ENCODE peak calls at places on chromosomes 13 and 19, in seven cellular contexts. One of them, this sample, is unnamed.

GRCh38 chr19:46350758-46351159 is 3.9 kb downstream of the PPP5C start:
- DNase-seq in stimulated activated CD4-positive, alpha-beta T cell treated with anti-CD3 and anti-CD28 coated beads, Interleukin-2, amount 100 ng/mL, for 24 hours: peak
- DNase-seq in activated CD4-positive, alpha-beta T cell treated with anti-CD3 and anti-CD28 coated beads, Interleukin-2, amount 10 ng/mL, durations not matched to agents 7 days and 5 days: peak
- DNase-seq in thyroid gland: no peak
- DNase-seq in activated CD8-positive, alpha-beta memory T cell treated with anti-CD3 and anti-CD28 coated beads, Interleukin-2, amount 10 ng/mL, durations not matched to agents 7 days and 5 days: peak
- DNase-seq in T-helper 2 cell treated with Interferon-gamma antibody and Interleukin-4, amounts not matched to agents 5 μg/mL and 100 μg/mL, for 36 hours: no peak
- DNase-seq in astrocyte of the spinal cord: no peak
- DNase-seq in this sample: no peak

GRCh38 chr19:3699071-3699740 is 1.1 kb downstream of the PIP5K1C start:
- DNase-seq in stimulated activated CD4-positive, alpha-beta T cell treated with anti-CD3 and anti-CD28 coated beads, Interleukin-2, amount 100 ng/mL, for 24 hours: no peak
- DNase-seq in activated CD4-positive, alpha-beta T cell treated with anti-CD3 and anti-CD28 coated beads, Interleukin-2, amount 10 ng/mL, durations not matched to agents 7 days and 5 days: peak
- DNase-seq in astrocyte of the spinal cord: peak
- DNase-seq in T-helper 2 cell treated with Interferon-gamma antibody and Interleukin-4, amounts not matched to agents 5 μg/mL and 100 μg/mL, for 36 hours: no peak
- DNase-seq in activated CD8-positive, alpha-beta memory T cell treated with anti-CD3 and anti-CD28 coated beads, Interleukin-2, amount 10 ng/mL, durations not matched to agents 7 days and 5 days: peak
- DNase-seq in thyroid gland: peak
- DNase-seq in this sample: no peak

GRCh38 chr19:16621165-16621800 is 6.7 kb downstream of the MED26 start:
- DNase-seq in T-helper 2 cell treated with Interferon-gamma antibody and Interleukin-4, amounts not matched to agents 5 μg/mL and 100 μg/mL, for 36 hours: no peak
- DNase-seq in thyroid gland: no peak
- DNase-seq in astrocyte of the spinal cord: no peak
- DNase-seq in stimulated activated CD4-positive, alpha-beta T cell treated with anti-CD3 and anti-CD28 coated beads, Interleukin-2, amount 100 ng/mL, for 24 hours: no peak
- DNase-seq in activated CD4-positive, alpha-beta T cell treated with anti-CD3 and anti-CD28 coated beads, Interleukin-2, amount 10 ng/mL, durations not matched to agents 7 days and 5 days: no peak
- DNase-seq in activated CD8-positive, alpha-beta memory T cell treated with anti-CD3 and anti-CD28 coated beads, Interleukin-2, amount 10 ng/mL, durations not matched to agents 7 days and 5 days: no peak
- DNase-seq in this sample: no peak

GRCh38 chr13:100434010-100434763 is 154.4 kb downstream of the GGACT start:
- DNase-seq in astrocyte of the spinal cord: peak
- DNase-seq in T-helper 2 cell treated with Interferon-gamma antibody and Interleukin-4, amounts not matched to agents 5 μg/mL and 100 μg/mL, for 36 hours: peak
- DNase-seq in activated CD4-positive, alpha-beta T cell treated with anti-CD3 and anti-CD28 coated beads, Interleukin-2, amount 10 ng/mL, durations not matched to agents 7 days and 5 days: no peak
- DNase-seq in stimulated activated CD4-positive, alpha-beta T cell treated with anti-CD3 and anti-CD28 coated beads, Interleukin-2, amount 100 ng/mL, for 24 hours: no peak
- DNase-seq in activated CD8-positive, alpha-beta memory T cell treated with anti-CD3 and anti-CD28 coated beads, Interleukin-2, amount 10 ng/mL, durations not matched to agents 7 days and 5 days: peak
- DNase-seq in thyroid gland: no peak
- DNase-seq in this sample: no peak

GRCh38 chr13:93685900-93686299 is 459.3 kb downstream of the GPC6 start:
- DNase-seq in astrocyte of the spinal cord: no peak
- DNase-seq in activated CD8-positive, alpha-beta memory T cell treated with anti-CD3 and anti-CD28 coated beads, Interleukin-2, amount 10 ng/mL, durations not matched to agents 7 days and 5 days: no peak
- DNase-seq in activated CD4-positive, alpha-beta T cell treated with anti-CD3 and anti-CD28 coated beads, Interleukin-2, amount 10 ng/mL, durations not matched to agents 7 days and 5 days: no peak
- DNase-seq in T-helper 2 cell treated with Interferon-gamma antibody and Interleukin-4, amounts not matched to agents 5 μg/mL and 100 μg/mL, for 36 hours: no peak
- DNase-seq in stimulated activated CD4-positive, alpha-beta T cell treated with anti-CD3 and anti-CD28 coated beads, Interleukin-2, amount 100 ng/mL, for 24 hours: no peak
- DNase-seq in thyroid gland: no peak
- DNase-seq in this sample: no peak

GRCh38 chr13:44679602-44680001 is 103.5 kb upstream of the TSC22D1 start:
- DNase-seq in activated CD4-positive, alpha-beta T cell treated with anti-CD3 and anti-CD28 coated beads, Interleukin-2, amount 10 ng/mL, durations not matched to agents 7 days and 5 days: no peak
- DNase-seq in activated CD8-positive, alpha-beta memory T cell treated with anti-CD3 and anti-CD28 coated beads, Interleukin-2, amount 10 ng/mL, durations not matched to agents 7 days and 5 days: no peak
- DNase-seq in thyroid gland: no peak
- DNase-seq in T-helper 2 cell treated with Interferon-gamma antibody and Interleukin-4, amounts not matched to agents 5 μg/mL and 100 μg/mL, for 36 hours: no peak
- DNase-seq in stimulated activated CD4-positive, alpha-beta T cell treated with anti-CD3 and anti-CD28 coated beads, Interleukin-2, amount 100 ng/mL, for 24 hours: no peak
- DNase-seq in astrocyte of the spinal cord: no peak
- DNase-seq in this sample: no peak

GRCh38 chr19:392375-392970 is 16.5 kb downstream of the C2CD4C start:
- DNase-seq in activated CD8-positive, alpha-beta memory T cell treated with anti-CD3 and anti-CD28 coated beads, Interleukin-2, amount 10 ng/mL, durations not matched to agents 7 days and 5 days: no peak
- DNase-seq in astrocyte of the spinal cord: no peak
- DNase-seq in activated CD4-positive, alpha-beta T cell treated with anti-CD3 and anti-CD28 coated beads, Interleukin-2, amount 10 ng/mL, durations not matched to agents 7 days and 5 days: no peak
- DNase-seq in stimulated activated CD4-positive, alpha-beta T cell treated with anti-CD3 and anti-CD28 coated beads, Interleukin-2, amount 100 ng/mL, for 24 hours: no peak
- DNase-seq in T-helper 2 cell treated with Interferon-gamma antibody and Interleukin-4, amounts not matched to agents 5 μg/mL and 100 μg/mL, for 36 hours: no peak
- DNase-seq in thyroid gland: peak
- DNase-seq in this sample: no peak

GRCh38 chr13:51729853-51730553 is 74.0 kb downstream of the DHRS12 start:
- DNase-seq in stimulated activated CD4-positive, alpha-beta T cell treated with anti-CD3 and anti-CD28 coated beads, Interleukin-2, amount 100 ng/mL, for 24 hours: peak
- DNase-seq in thyroid gland: no peak
- DNase-seq in T-helper 2 cell treated with Interferon-gamma antibody and Interleukin-4, amounts not matched to agents 5 μg/mL and 100 μg/mL, for 36 hours: peak
- DNase-seq in astrocyte of the spinal cord: peak
- DNase-seq in activated CD4-positive, alpha-beta T cell treated with anti-CD3 and anti-CD28 coated beads, Interleukin-2, amount 10 ng/mL, durations not matched to agents 7 days and 5 days: no peak
- DNase-seq in activated CD8-positive, alpha-beta memory T cell treated with anti-CD3 and anti-CD28 coated beads, Interleukin-2, amount 10 ng/mL, durations not matched to agents 7 days and 5 days: peak
- DNase-seq in this sample: no peak

GRCh38 chr19:658916-659839 is 3.8 kb downstream of the RNF126 start:
- DNase-seq in stimulated activated CD4-positive, alpha-beta T cell treated with anti-CD3 and anti-CD28 coated beads, Interleukin-2, amount 100 ng/mL, for 24 hours: peak
- DNase-seq in thyroid gland: no peak
- DNase-seq in activated CD8-positive, alpha-beta memory T cell treated with anti-CD3 and anti-CD28 coated beads, Interleukin-2, amount 10 ng/mL, durations not matched to agents 7 days and 5 days: no peak
- DNase-seq in T-helper 2 cell treated with Interferon-gamma antibody and Interleukin-4, amounts not matched to agents 5 μg/mL and 100 μg/mL, for 36 hours: no peak
- DNase-seq in activated CD4-positive, alpha-beta T cell treated with anti-CD3 and anti-CD28 coated beads, Interleukin-2, amount 10 ng/mL, durations not matched to agents 7 days and 5 days: no peak
- DNase-seq in astrocyte of the spinal cord: no peak
- DNase-seq in this sample: no peak

GRCh38 chr19:31589109-31589508 is 239.9 kb upstream of the TSHZ3 start:
- DNase-seq in activated CD4-positive, alpha-beta T cell treated with anti-CD3 and anti-CD28 coated beads, Interleukin-2, amount 10 ng/mL, durations not matched to agents 7 days and 5 days: no peak
- DNase-seq in stimulated activated CD4-positive, alpha-beta T cell treated with anti-CD3 and anti-CD28 coated beads, Interleukin-2, amount 100 ng/mL, for 24 hours: no peak
- DNase-seq in thyroid gland: no peak
- DNase-seq in T-helper 2 cell treated with Interferon-gamma antibody and Interleukin-4, amounts not matched to agents 5 μg/mL and 100 μg/mL, for 36 hours: no peak
- DNase-seq in activated CD8-positive, alpha-beta memory T cell treated with anti-CD3 and anti-CD28 coated beads, Interleukin-2, amount 10 ng/mL, durations not matched to agents 7 days and 5 days: no peak
- DNase-seq in astrocyte of the spinal cord: no peak
- DNase-seq in this sample: no peak

GRCh38 chr19:42306646-42307045 is 4.2 kb upstream of the PAFAH1B3 start:
- DNase-seq in activated CD8-positive, alpha-beta memory T cell treated with anti-CD3 and anti-CD28 coated beads, Interleukin-2, amount 10 ng/mL, durations not matched to agents 7 days and 5 days: no peak
- DNase-seq in activated CD4-positive, alpha-beta T cell treated with anti-CD3 and anti-CD28 coated beads, Interleukin-2, amount 10 ng/mL, durations not matched to agents 7 days and 5 days: no peak
- DNase-seq in T-helper 2 cell treated with Interferon-gamma antibody and Interleukin-4, amounts not matched to agents 5 μg/mL and 100 μg/mL, for 36 hours: no peak
- DNase-seq in stimulated activated CD4-positive, alpha-beta T cell treated with anti-CD3 and anti-CD28 coated beads, Interleukin-2, amount 100 ng/mL, for 24 hours: no peak
- DNase-seq in astrocyte of the spinal cord: no peak
- DNase-seq in thyroid gland: no peak
- DNase-seq in this sample: no peak

GRCh38 chr13:25187596-25187995 is 15.5 kb upstream of the AMER2 start:
- DNase-seq in astrocyte of the spinal cord: no peak
- DNase-seq in activated CD8-positive, alpha-beta memory T cell treated with anti-CD3 and anti-CD28 coated beads, Interleukin-2, amount 10 ng/mL, durations not matched to agents 7 days and 5 days: no peak
- DNase-seq in T-helper 2 cell treated with Interferon-gamma antibody and Interleukin-4, amounts not matched to agents 5 μg/mL and 100 μg/mL, for 36 hours: no peak
- DNase-seq in thyroid gland: no peak
- DNase-seq in activated CD4-positive, alpha-beta T cell treated with anti-CD3 and anti-CD28 coated beads, Interleukin-2, amount 10 ng/mL, durations not matched to agents 7 days and 5 days: no peak
- DNase-seq in stimulated activated CD4-positive, alpha-beta T cell treated with anti-CD3 and anti-CD28 coated beads, Interleukin-2, amount 100 ng/mL, for 24 hours: no peak
- DNase-seq in this sample: no peak

GRCh38 chr13:113643593-113643992 is 14.4 kb downstream of the ATP4B start:
- DNase-seq in activated CD8-positive, alpha-beta memory T cell treated with anti-CD3 and anti-CD28 coated beads, Interleukin-2, amount 10 ng/mL, durations not matched to agents 7 days and 5 days: no peak
- DNase-seq in thyroid gland: peak
- DNase-seq in activated CD4-positive, alpha-beta T cell treated with anti-CD3 and anti-CD28 coated beads, Interleukin-2, amount 10 ng/mL, durations not matched to agents 7 days and 5 days: no peak
- DNase-seq in T-helper 2 cell treated with Interferon-gamma antibody and Interleukin-4, amounts not matched to agents 5 μg/mL and 100 μg/mL, for 36 hours: no peak
- DNase-seq in stimulated activated CD4-positive, alpha-beta T cell treated with anti-CD3 and anti-CD28 coated beads, Interleukin-2, amount 100 ng/mL, for 24 hours: no peak
- DNase-seq in astrocyte of the spinal cord: peak
- DNase-seq in this sample: no peak